ENCODE peak calls at places on chromosomes 3 and 15, in four cellular contexts. R is GM12878, M is GM12891, G is K562. K is an unnamed sample.

GRCh38 chr15:63583027-63583426 is 14.2 kb upstream of the FBXL22 start:
- DNase-seq in R (no peak), M (no peak), G (no peak), K (no peak)

GRCh38 chr3:179098388-179099077 is 26.9 kb upstream of the ZMAT3 start:
- DNase-seq in R (no peak), M (no peak), G (peak; percentile 49), K (no peak)

GRCh38 chr3:135987647-135988046 is 22.1 kb downstream of the PPP2R3A start:
- DNase-seq in R (no peak), M (no peak), G (no peak), K (no peak)

GRCh38 chr3:66469220-66469640 is 31.6 kb downstream of the LRIG1 start:
- DNase-seq in R (peak; percentile 59), M (peak; percentile 25), G (no peak), K (no peak)

GRCh38 chr15:34360298-34360697 is 6.7 kb downstream of the LPCAT4 start:
- DNase-seq in R (no peak), M (no peak), G (no peak), K (no peak)

GRCh38 chr3:142853270-142854163 is 35.4 kb downstream of the PCOLCE2 start:
- DNase-seq in R (no peak), M (no peak), G (no peak), K (no peak)

GRCh38 chr3:114418724-114419543 is 125.1 kb downstream of the TIGIT start:
- DNase-seq in R (no peak), M (no peak), G (peak; percentile 20), K (peak; percentile 36)

GRCh38 chr3:191087391-191087790 is 111.7 kb upstream of the OSTN start:
- DNase-seq in R (no peak), M (no peak), G (no peak), K (no peak)

GRCh38 chr3:146817705-146818104 is 212.6 kb upstream of the PLSCR5 start:
- DNase-seq in R (no peak), M (no peak), G (no peak), K (no peak)

GRCh38 chr15:77548608-77549551 is 83.8 kb downstream of the LINGO1 start:
- DNase-seq in R (no peak), M (no peak), G (no peak), K (peak; percentile 27)

GRCh38 chr3:177228601-177229190 is 31.4 kb upstream of the TBL1XR1 start:
- DNase-seq in R (no peak), M (no peak), G (no peak), K (no peak)

GRCh38 chr3:196486263-196486662 is 17.3 kb downstream of the RNF168 start:
- DNase-seq in R (no peak), M (no peak), G (no peak), K (no peak)

GRCh38 chr3:185744997-185745843 is 79.6 kb downstream of the IGF2BP2 start:
- DNase-seq in R (peak; percentile 17), M (peak; percentile 18), G (no peak), K (no peak)

GRCh38 chr3:128226794-128227399 is 73.6 kb downstream of the EEFSEC start:
- DNase-seq in R (no peak), M (peak; percentile 27), G (peak; percentile 78), K (no peak)

GRCh38 chr3:178302966-178303930 is 233.0 kb upstream of the KCNMB2 start:
- DNase-seq in R (no peak), M (no peak), G (no peak), K (no peak)

GRCh38 chr15:80673561-80674244 is 21.4 kb upstream of the ABHD17C start:
- DNase-seq in R (no peak), M (no peak), G (no peak), K (no peak)

GRCh38 chr3:151096697-151097096 is 11.2 kb downstream of the MED12L start:
- DNase-seq in R (no peak), M (no peak), G (no peak), K (no peak)

GRCh38 chr15:66411190-66411589 is 24.5 kb downstream of the MAP2K1 start:
- DNase-seq in R (no peak), M (no peak), G (no peak), K (peak; percentile 66)

GRCh38 chr3:188584162-188584529 is 430.2 kb downstream of the LPP start:
- DNase-seq in R (no peak), M (no peak), G (no peak), K (peak; percentile 34)

GRCh38 chr3:119703900-119704531 is 1.2 kb downstream of the CFAP91 start:
- DNase-seq in R (no peak), M (no peak), G (no peak), K (no peak)

GRCh38 chr3:180594631-180595348 is 7.2 kb upstream of the TTC14 start:
- DNase-seq in R (peak; percentile 26), M (no peak), G (no peak), K (no peak)

GRCh38 chr3:54356299-54357037 is 234.1 kb downstream of the CACNA2D3 start:
- DNase-seq in R (no peak), M (no peak), G (no peak), K (no peak)

GRCh38 chr15:84823580-84823878 is 6.4 kb downstream of the ALPK3 start:
- DNase-seq in R (no peak), M (no peak), G (no peak), K (no peak)

GRCh38 chr3:49346797-49347251 is 7.0 kb upstream of the USP4 start:
- DNase-seq in R (no peak), M (no peak), G (no peak), K (no peak)

GRCh38 chr3:188948658-188949400 is 222.9 kb upstream of the TPRG1 start:
- DNase-seq in R (no peak), M (no peak), G (no peak), K (peak; percentile 52)

GRCh38 chr3:71693641-71694040 is 31.6 kb downstream of the EIF4E3 start:
- DNase-seq in R (no peak), M (no peak), G (no peak), K (no peak)

GRCh38 chr15:44136991-44137477 is 58.0 kb downstream of the FRMD5 start:
- DNase-seq in R (no peak), M (no peak), G (no peak), K (no peak)

GRCh38 chr15:59339252-59339672 is 33.4 kb downstream of the MYO1E start:
- DNase-seq in R (no peak), M (no peak), G (no peak), K (no peak)

GRCh38 chr15:31489801-31490646 is 163.4 kb downstream of the KLF13 start:
- DNase-seq in R (no peak), M (peak; percentile 44), G (peak; percentile 60), K (peak; percentile 55)

GRCh38 chr3:105359098-105359762 is 7.5 kb upstream of the ALCAM start:
- DNase-seq in R (no peak), M (no peak), G (no peak), K (no peak)

GRCh38 chr3:177724020-177724638 is 526.8 kb upstream of the TBL1XR1 start:
- DNase-seq in R (no peak), M (no peak), G (no peak), K (peak; percentile 5)

GRCh38 chr15:98941595-98942255 is 65.9 kb downstream of the PGPEP1L start:
- DNase-seq in R (no peak), M (no peak), G (no peak), K (no peak)

GRCh38 chr3:59607628-59608027 is 557.8 kb upstream of the CFAP20DC start:
- DNase-seq in R (no peak), M (no peak), G (peak; percentile 3), K (no peak)

GRCh38 chr15:45187894-45188830 is at the start of gene SHF:
- DNase-seq in R (no peak), M (no peak), G (peak; percentile 85), K (no peak)

GRCh38 chr3:180017846-180018245 is 18.9 kb downstream of the PEX5L start:
- DNase-seq in R (no peak), M (no peak), G (no peak), K (no peak)

GRCh38 chr3:16548721-16549120 is 35.2 kb upstream of the RFTN1 start:
- DNase-seq in R (no peak), M (no peak), G (no peak), K (no peak)

GRCh38 chr3:160038862-160039562 is 50.4 kb downstream of the IL12A start:
- DNase-seq in R (no peak), M (peak; percentile 29), G (no peak), K (no peak)

GRCh38 chr3:70120360-70120966 is 120.9 kb downstream of the SAMMSON start:
- DNase-seq in R (peak; percentile 36), M (peak; percentile 51), G (peak; percentile 65), K (peak; percentile 81)

GRCh38 chr3:10396931-10397330 is 76.0 kb upstream of the SEC13 start:
- DNase-seq in R (no peak), M (no peak), G (no peak), K (no peak)
- TF ChIP-seq SPI1 in R (no peak), M (no peak), G (no peak), K (no peak)

GRCh38 chr3:122052968-122053367 is 2.2 kb upstream of the CD86 start:
- DNase-seq in R (no peak), M (no peak), G (no peak), K (no peak)
- TF ChIP-seq SPI1 in R (no peak), M (no peak), G (no peak), K (no peak)

GRCh38 chr3:123072152-123072551 is 5.3 kb downstream of the PDIA5 start:
- DNase-seq in R (no peak), M (no peak), G (no peak), K (peak; percentile 41)
- TF ChIP-seq SPI1 in R (no peak), M (no peak), G (no peak), K (no peak)

GRCh38 chr15:101176625-101177024 is 75.2 kb downstream of the CHSY1 start:
- DNase-seq in R (no peak), M (no peak), G (no peak), K (no peak)

GRCh38 chr15:101173233-101174119 is 78.4 kb downstream of the CHSY1 start:
- DNase-seq in R (no peak), M (no peak), G (no peak), K (no peak)

GRCh38 chr15:101175396-101175795 is 76.5 kb downstream of the CHSY1 start:
- DNase-seq in R (no peak), M (no peak), G (no peak), K (peak; percentile 71)

GRCh38 chr15:101172421-101173097 is 79.3 kb downstream of the CHSY1 start:
- DNase-seq in R (no peak), M (no peak), G (no peak), K (no peak)

DNA sequence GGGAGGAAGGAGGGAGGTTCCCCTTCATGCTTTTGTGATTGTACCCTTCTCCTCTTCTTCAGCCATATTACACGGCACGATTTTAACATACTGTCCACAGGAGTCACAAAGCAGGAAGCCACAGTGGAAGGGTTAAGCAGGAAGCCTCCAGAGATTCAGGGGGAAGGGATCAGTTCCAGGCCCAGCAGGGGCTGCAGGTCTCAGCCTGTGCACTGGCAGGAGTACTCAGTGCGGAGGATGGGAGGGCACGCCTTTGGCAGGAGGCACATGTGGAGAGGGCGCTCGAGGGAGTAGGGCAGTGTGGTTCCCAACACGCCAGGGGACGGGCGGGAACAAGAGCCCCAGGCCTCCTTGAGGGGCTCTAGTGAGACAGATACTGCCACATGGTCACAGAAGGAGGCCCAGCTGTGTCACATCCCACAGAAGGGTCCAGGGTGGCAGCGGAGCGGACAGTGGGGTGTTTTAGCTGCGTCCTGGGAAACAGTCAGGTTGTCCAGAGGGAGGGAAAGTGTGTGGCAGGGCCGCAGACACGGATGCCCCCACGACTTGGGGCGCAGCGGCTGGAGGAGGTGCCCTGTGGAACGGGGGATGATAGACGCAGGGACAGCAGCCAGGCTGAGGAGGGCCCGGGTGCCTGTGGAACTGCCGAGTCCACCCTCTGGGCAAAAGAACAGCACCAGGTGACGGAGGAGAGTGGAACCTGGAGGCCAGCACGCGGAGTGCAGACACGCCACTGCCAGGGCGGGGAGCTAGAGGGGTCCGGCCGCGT is 77.5 kb downstream of the CHSY1 start:
- DNase-seq in R (no peak), M (no peak), G (no peak), K (no peak)
- TF ChIP-seq SPI1 in R (no peak), M (no peak), G (no peak), K (no peak)

GRCh38 chr3:152964901-152965609 is 130.1 kb downstream of the P2RY1 start:
- DNase-seq in R (no peak), M (no peak), G (peak; percentile 26), K (no peak)
- TF ChIP-seq SPI1 in R (no peak), M (no peak), G (no peak), K (no peak)

GRCh38 chr15:42891569-42891968 is 29.0 kb downstream of the TTBK2 start:
- DNase-seq in R (no peak), M (no peak), G (no peak), K (no peak)
- TF ChIP-seq SPI1 in R (no peak), M (no peak), G (no peak), K (no peak)

K was measured in HL-60.